ENCODE peak calls at places on chromosomes 16 and 17, in nine cellular contexts. One of them, this sample, is unnamed. For H3K4me1 and H3K36me3, the result is how much of the 10 kb centered on the place peaks cover.

GRCh38 chr16:87338155-87338765 is 21.1 kb upstream of the C16orf95 start:
- DNase-seq in PC-3: no peak
- DNase-seq in CD4-positive, CD25-positive, alpha-beta regulatory T cell: no peak
- DNase-seq in heart right ventricle: no peak
- DNase-seq in CD8-positive, alpha-beta T cell: no peak
- DNase-seq in MM.1S: no peak
- DNase-seq in stomach: no peak
- DNase-seq in tibial nerve: no peak
- DNase-seq in SJSA1: no peak
- DNase-seq in this sample: no peak

GRCh38 chr17:69286257-69286656 is 40.7 kb downstream of the ABCA5 start:
- DNase-seq in CD8-positive, alpha-beta T cell: no peak
- DNase-seq in PC-3: peak
- DNase-seq in SJSA1: no peak
- DNase-seq in CD4-positive, CD25-positive, alpha-beta regulatory T cell: no peak
- DNase-seq in MM.1S: no peak
- DNase-seq in stomach: no peak
- DNase-seq in heart right ventricle: no peak
- DNase-seq in tibial nerve: no peak
- DNase-seq in this sample: no peak

GRCh38 chr16:81647527-81647926 is 131.6 kb upstream of the PLCG2 start:
- DNase-seq in CD4-positive, CD25-positive, alpha-beta regulatory T cell: no peak
- DNase-seq in PC-3: peak
- DNase-seq in tibial nerve: no peak
- DNase-seq in MM.1S: no peak
- DNase-seq in stomach: no peak
- DNase-seq in CD8-positive, alpha-beta T cell: no peak
- DNase-seq in SJSA1: peak
- DNase-seq in heart right ventricle: no peak
- DNase-seq in this sample: no peak

GRCh38 chr16:86490859-86491642 is 19.3 kb upstream of the FOXF1 start:
- DNase-seq in stomach: no peak
- DNase-seq in tibial nerve: no peak
- DNase-seq in PC-3: peak
- DNase-seq in MM.1S: no peak
- DNase-seq in heart right ventricle: no peak
- DNase-seq in SJSA1: peak
- DNase-seq in CD8-positive, alpha-beta T cell: no peak
- DNase-seq in CD4-positive, CD25-positive, alpha-beta regulatory T cell: no peak
- DNase-seq in this sample: no peak

GRCh38 chr17:52297230-52298010 is 138.9 kb upstream of the CA10 start:
- DNase-seq in stomach: no peak
- DNase-seq in SJSA1: no peak
- DNase-seq in heart right ventricle: no peak
- DNase-seq in CD4-positive, CD25-positive, alpha-beta regulatory T cell: no peak
- DNase-seq in CD8-positive, alpha-beta T cell: no peak
- DNase-seq in tibial nerve: no peak
- DNase-seq in PC-3: peak
- DNase-seq in MM.1S: no peak
- DNase-seq in this sample: no peak

GRCh38 chr17:57365420-57365819 is 109.1 kb downstream of the MSI2 start:
- DNase-seq in PC-3: no peak
- DNase-seq in tibial nerve: no peak
- DNase-seq in CD8-positive, alpha-beta T cell: no peak
- DNase-seq in SJSA1: no peak
- DNase-seq in heart right ventricle: no peak
- DNase-seq in stomach: no peak
- DNase-seq in CD4-positive, CD25-positive, alpha-beta regulatory T cell: no peak
- DNase-seq in MM.1S: no peak
- DNase-seq in this sample: no peak

GRCh38 chr16:21611546-21612384 is 12.4 kb downstream of the METTL9 start:
- DNase-seq in CD4-positive, CD25-positive, alpha-beta regulatory T cell: no peak
- DNase-seq in SJSA1: no peak
- DNase-seq in heart right ventricle: no peak
- DNase-seq in CD8-positive, alpha-beta T cell: peak
- DNase-seq in stomach: no peak
- DNase-seq in MM.1S: no peak
- DNase-seq in tibial nerve: no peak
- DNase-seq in PC-3: peak
- DNase-seq in this sample: no peak

GRCh38 chr17:4583796-4584124 is 569 bp upstream of the SMTNL2 start:
- DNase-seq in MM.1S: no peak
- DNase-seq in CD8-positive, alpha-beta T cell: no peak
- DNase-seq in tibial nerve: no peak
- DNase-seq in PC-3: no peak
- DNase-seq in heart right ventricle: no peak
- DNase-seq in SJSA1: peak
- DNase-seq in CD4-positive, CD25-positive, alpha-beta regulatory T cell: no peak
- DNase-seq in stomach: no peak
- DNase-seq in this sample: no peak

GRCh38 chr16:58011652-58012051 is 10.4 kb downstream of the USB1 start:
- DNase-seq in PC-3: no peak
- DNase-seq in MM.1S: no peak
- DNase-seq in tibial nerve: no peak
- DNase-seq in CD8-positive, alpha-beta T cell: no peak
- DNase-seq in CD4-positive, CD25-positive, alpha-beta regulatory T cell: no peak
- DNase-seq in stomach: no peak
- DNase-seq in SJSA1: peak
- DNase-seq in heart right ventricle: no peak
- DNase-seq in this sample: no peak

GRCh38 chr17:69448431-69449102 is 34.1 kb downstream of the MAP2K6 start:
- DNase-seq in stomach: no peak
- DNase-seq in tibial nerve: no peak
- DNase-seq in SJSA1: no peak
- DNase-seq in CD4-positive, CD25-positive, alpha-beta regulatory T cell: no peak
- DNase-seq in MM.1S: no peak
- DNase-seq in heart right ventricle: peak
- DNase-seq in PC-3: no peak
- DNase-seq in CD8-positive, alpha-beta T cell: no peak
- DNase-seq in this sample: peak

GRCh38 chr17:43448720-43449469 is 34.9 kb upstream of the DHX8 start:
- DNase-seq in stomach: no peak
- DNase-seq in CD4-positive, CD25-positive, alpha-beta regulatory T cell: no peak
- DNase-seq in tibial nerve: no peak
- DNase-seq in SJSA1: no peak
- DNase-seq in PC-3: no peak
- DNase-seq in MM.1S: no peak
- DNase-seq in CD8-positive, alpha-beta T cell: no peak
- DNase-seq in heart right ventricle: no peak
- DNase-seq in this sample: no peak

GRCh38 chr16:54935411-54936085 is 4.9 kb downstream of the IRX5 start:
- DNase-seq in SJSA1: no peak
- DNase-seq in MM.1S: no peak
- DNase-seq in heart right ventricle: no peak
- DNase-seq in tibial nerve: no peak
- DNase-seq in CD4-positive, CD25-positive, alpha-beta regulatory T cell: no peak
- DNase-seq in stomach: no peak
- DNase-seq in PC-3: no peak
- DNase-seq in CD8-positive, alpha-beta T cell: no peak
- DNase-seq in this sample: no peak

GRCh38 chr16:72228014-72228413 is 56.1 kb upstream of the PMFBP1 start:
- DNase-seq in SJSA1: no peak
- DNase-seq in PC-3: no peak
- DNase-seq in heart right ventricle: no peak
- DNase-seq in MM.1S: no peak
- DNase-seq in CD4-positive, CD25-positive, alpha-beta regulatory T cell: no peak
- DNase-seq in CD8-positive, alpha-beta T cell: no peak
- DNase-seq in stomach: no peak
- DNase-seq in tibial nerve: no peak
- DNase-seq in this sample: no peak

GRCh38 chr17:74220966-74221814 is 7.8 kb downstream of the TTYH2 start:
- DNase-seq in PC-3: no peak
- DNase-seq in MM.1S: no peak
- DNase-seq in tibial nerve: no peak
- DNase-seq in CD8-positive, alpha-beta T cell: no peak
- DNase-seq in SJSA1: no peak
- DNase-seq in stomach: no peak
- DNase-seq in heart right ventricle: no peak
- DNase-seq in CD4-positive, CD25-positive, alpha-beta regulatory T cell: no peak
- DNase-seq in this sample: no peak

GRCh38 chr17:50042211-50042610 is 13.7 kb upstream of the ITGA3 start:
- DNase-seq in CD8-positive, alpha-beta T cell: no peak
- DNase-seq in CD4-positive, CD25-positive, alpha-beta regulatory T cell: no peak
- DNase-seq in PC-3: no peak
- DNase-seq in tibial nerve: peak
- DNase-seq in stomach: no peak
- DNase-seq in SJSA1: no peak
- DNase-seq in heart right ventricle: no peak
- DNase-seq in MM.1S: no peak
- DNase-seq in this sample: no peak

GRCh38 chr17:33169580-33170285 is 123.4 kb downstream of the ASIC2 start:
- DNase-seq in MM.1S: no peak
- DNase-seq in SJSA1: no peak
- DNase-seq in CD8-positive, alpha-beta T cell: no peak
- DNase-seq in stomach: no peak
- DNase-seq in CD4-positive, CD25-positive, alpha-beta regulatory T cell: no peak
- DNase-seq in PC-3: peak
- DNase-seq in heart right ventricle: no peak
- DNase-seq in tibial nerve: no peak
- DNase-seq in this sample: no peak

GRCh38 chr17:81580481-81580880 is 28.3 kb upstream of the FAAP100 start:
- DNase-seq in SJSA1: no peak
- DNase-seq in CD4-positive, CD25-positive, alpha-beta regulatory T cell: no peak
- DNase-seq in heart right ventricle: no peak
- DNase-seq in stomach: no peak
- DNase-seq in PC-3: no peak
- DNase-seq in tibial nerve: no peak
- DNase-seq in MM.1S: no peak
- DNase-seq in CD8-positive, alpha-beta T cell: no peak
- DNase-seq in this sample: no peak
- H3K4me1 ChIP-seq in SJSA1: half or more
- H3K4me1 ChIP-seq in CD4-positive, CD25-positive, alpha-beta regulatory T cell: under half
- H3K4me1 ChIP-seq in heart right ventricle: under half
- H3K4me1 ChIP-seq in stomach: under half
- H3K4me1 ChIP-seq in PC-3: half or more
- H3K4me1 ChIP-seq in tibial nerve: under half
- H3K4me1 ChIP-seq in MM.1S: under half
- H3K4me1 ChIP-seq in CD8-positive, alpha-beta T cell: under half
- H3K4me1 ChIP-seq in this sample: under half

DNA sequence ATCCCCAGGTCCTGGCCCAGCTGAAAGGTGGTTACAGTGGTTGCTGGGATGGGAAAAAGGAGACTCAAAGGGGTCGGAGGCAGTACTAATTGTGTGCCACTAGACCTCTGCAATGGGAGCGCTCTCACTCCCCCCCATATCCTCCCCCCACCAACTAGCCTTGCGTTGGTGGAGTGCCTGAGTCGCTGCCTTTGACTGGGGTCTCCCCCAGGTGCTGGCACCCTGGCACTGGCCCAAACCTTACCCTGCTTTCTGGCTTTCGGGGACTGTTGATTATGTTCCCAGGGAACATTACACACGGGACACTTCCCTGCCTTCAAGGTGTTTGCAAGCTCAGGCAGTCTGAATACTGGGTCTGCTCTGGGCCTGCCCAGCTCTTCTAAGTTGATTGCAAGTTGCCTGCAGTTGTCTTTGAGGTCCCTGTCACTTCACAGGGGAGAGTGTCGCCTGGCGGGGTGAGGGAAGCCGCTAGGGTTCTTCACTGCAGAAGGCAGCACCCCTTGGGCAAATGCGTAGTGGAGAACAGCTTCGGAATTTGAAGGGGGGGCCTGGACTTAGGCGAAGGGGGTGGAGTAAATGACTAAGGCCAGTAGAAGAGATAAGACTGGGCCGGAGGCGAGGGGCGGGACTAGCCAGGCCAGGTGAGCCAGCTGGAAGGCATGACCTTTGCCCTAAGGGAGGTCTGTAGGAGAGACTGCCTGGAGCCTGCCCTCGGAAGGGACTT is 98.0 kb downstream of the RAB11FIP4 start:
- DNase-seq in CD8-positive, alpha-beta T cell: peak
- DNase-seq in CD4-positive, CD25-positive, alpha-beta regulatory T cell: peak
- DNase-seq in MM.1S: no peak
- DNase-seq in tibial nerve: no peak
- DNase-seq in stomach: peak
- DNase-seq in SJSA1: no peak
- DNase-seq in PC-3: peak
- DNase-seq in heart right ventricle: no peak
- DNase-seq in this sample: peak
- H3K27ac ChIP-seq in CD8-positive, alpha-beta T cell: peak
- H3K27ac ChIP-seq in CD4-positive, CD25-positive, alpha-beta regulatory T cell: peak
- H3K27ac ChIP-seq in MM.1S: no peak
- H3K27ac ChIP-seq in tibial nerve: peak
- H3K27ac ChIP-seq in stomach: peak
- H3K27ac ChIP-seq in SJSA1: no peak
- H3K27ac ChIP-seq in PC-3: no peak
- H3K27ac ChIP-seq in heart right ventricle: no peak
- H3K27ac ChIP-seq in this sample: no peak

GRCh38 chr16:67641779-67642708 is 2.9 kb upstream of the CARMIL2 start:
- DNase-seq in MM.1S: no peak
- DNase-seq in heart right ventricle: peak
- DNase-seq in tibial nerve: no peak
- DNase-seq in stomach: peak
- DNase-seq in PC-3: peak
- DNase-seq in CD4-positive, CD25-positive, alpha-beta regulatory T cell: no peak
- DNase-seq in SJSA1: no peak
- DNase-seq in CD8-positive, alpha-beta T cell: no peak
- DNase-seq in this sample: peak

GRCh38 chr16:67632415-67633172 is 12.3 kb upstream of the CARMIL2 start:
- DNase-seq in heart right ventricle: peak
- DNase-seq in PC-3: no peak
- DNase-seq in SJSA1: no peak
- DNase-seq in CD4-positive, CD25-positive, alpha-beta regulatory T cell: no peak
- DNase-seq in tibial nerve: no peak
- DNase-seq in MM.1S: no peak
- DNase-seq in CD8-positive, alpha-beta T cell: no peak
- DNase-seq in stomach: no peak
- DNase-seq in this sample: no peak

GRCh38 chr16:67637625-67638024 is 7.3 kb upstream of the CARMIL2 start:
- DNase-seq in PC-3: no peak
- DNase-seq in heart right ventricle: no peak
- DNase-seq in stomach: no peak
- DNase-seq in SJSA1: no peak
- DNase-seq in MM.1S: no peak
- DNase-seq in CD8-positive, alpha-beta T cell: no peak
- DNase-seq in tibial nerve: no peak
- DNase-seq in CD4-positive, CD25-positive, alpha-beta regulatory T cell: no peak
- DNase-seq in this sample: no peak

DNA sequence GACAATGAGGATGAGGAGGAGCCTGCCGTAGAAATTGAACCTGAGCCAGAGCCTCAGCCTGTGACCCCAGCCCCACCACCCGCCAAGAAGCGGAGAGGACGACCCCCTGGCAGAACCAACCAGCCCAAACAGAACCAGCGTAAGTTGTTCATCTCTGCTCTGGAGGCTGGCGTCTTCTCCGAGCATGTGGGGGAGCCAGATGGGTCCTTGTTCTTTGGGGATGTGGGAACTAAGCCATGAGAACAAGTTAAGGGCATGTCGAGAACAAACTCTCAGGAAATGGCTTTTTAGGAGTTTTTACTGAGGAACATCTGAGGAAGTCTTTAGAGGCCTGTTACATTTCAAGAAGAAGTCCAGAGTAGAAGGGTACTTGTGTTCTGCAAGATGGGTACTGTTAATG is 8.2 kb upstream of the CARMIL2 start:
- DNase-seq in tibial nerve: no peak
- DNase-seq in PC-3: no peak
- DNase-seq in CD4-positive, CD25-positive, alpha-beta regulatory T cell: no peak
- DNase-seq in SJSA1: no peak
- DNase-seq in CD8-positive, alpha-beta T cell: no peak
- DNase-seq in MM.1S: no peak
- DNase-seq in stomach: no peak
- DNase-seq in heart right ventricle: no peak
- DNase-seq in this sample: no peak
- H3K36me3 ChIP-seq in tibial nerve: half or more
- H3K36me3 ChIP-seq in PC-3: under half
- H3K36me3 ChIP-seq in CD4-positive, CD25-positive, alpha-beta regulatory T cell: half or more
- H3K36me3 ChIP-seq in SJSA1: half or more
- H3K36me3 ChIP-seq in CD8-positive, alpha-beta T cell: under half
- H3K36me3 ChIP-seq in MM.1S: under half
- H3K36me3 ChIP-seq in stomach: half or more
- H3K36me3 ChIP-seq in heart right ventricle: half or more
- H3K36me3 ChIP-seq in this sample: half or more

GRCh38 chr17:2396568-2397246 is 4.2 kb downstream of the MNT start:
- DNase-seq in CD4-positive, CD25-positive, alpha-beta regulatory T cell: peak
- DNase-seq in heart right ventricle: peak
- DNase-seq in PC-3: peak
- DNase-seq in MM.1S: peak
- DNase-seq in CD8-positive, alpha-beta T cell: peak
- DNase-seq in tibial nerve: peak
- DNase-seq in SJSA1: peak
- DNase-seq in stomach: peak
- DNase-seq in this sample: peak
- H3K4me1 ChIP-seq in CD4-positive, CD25-positive, alpha-beta regulatory T cell: half or more
- H3K4me1 ChIP-seq in heart right ventricle: half or more
- H3K4me1 ChIP-seq in PC-3: under half
- H3K4me1 ChIP-seq in MM.1S: under half
- H3K4me1 ChIP-seq in CD8-positive, alpha-beta T cell: half or more
- H3K4me1 ChIP-seq in tibial nerve: half or more
- H3K4me1 ChIP-seq in SJSA1: half or more
- H3K4me1 ChIP-seq in stomach: half or more
- H3K4me1 ChIP-seq in this sample: under half

This sample was measured in right lobe of liver.